ENCODE peak calls at places on chromosomes 12 and 14, in four cellular contexts. One of them, this sample, is unnamed.

GRCh38 chr14:75452900-75453816 is 25.3 kb downstream of the JDP2 start:
- DNase-seq in ureter: peak; percentile 72
- DNase-seq in SHP77: no peak
- DNase-seq in Karpas-422: no peak
- DNase-seq in this sample: no peak

GRCh38 chr12:72602616-72603015 is 330.4 kb downstream of the TRHDE start:
- DNase-seq in ureter: no peak
- DNase-seq in SHP77: no peak
- DNase-seq in Karpas-422: no peak
- DNase-seq in this sample: no peak

GRCh38 chr12:115337693-115338543 is 653.9 kb upstream of the TBX3 start:
- DNase-seq in ureter: peak; percentile 68
- DNase-seq in SHP77: peak; percentile 12
- DNase-seq in Karpas-422: no peak
- DNase-seq in this sample: no peak

GRCh38 chr14:104557086-104557485 is 22.5 kb upstream of the C14orf180 start:
- DNase-seq in ureter: no peak
- DNase-seq in SHP77: no peak
- DNase-seq in Karpas-422: no peak
- DNase-seq in this sample: no peak

GRCh38 chr12:29216797-29217583 is 67.9 kb downstream of the FAR2 start:
- DNase-seq in ureter: no peak
- DNase-seq in SHP77: no peak
- DNase-seq in Karpas-422: no peak
- DNase-seq in this sample: no peak

GRCh38 chr12:953776-954175 is 4.3 kb upstream of the RAD52 start:
- DNase-seq in ureter: no peak
- DNase-seq in SHP77: no peak
- DNase-seq in Karpas-422: no peak
- DNase-seq in this sample: peak; percentile 9

GRCh38 chr12:107732365-107732764 is 28.6 kb downstream of the PRDM4 start:
- DNase-seq in ureter: no peak
- DNase-seq in SHP77: no peak
- DNase-seq in Karpas-422: no peak
- DNase-seq in this sample: no peak

GRCh38 chr12:112879191-112879705 is 27.5 kb upstream of the OAS1 start:
- DNase-seq in ureter: no peak
- DNase-seq in SHP77: no peak
- DNase-seq in Karpas-422: no peak
- DNase-seq in this sample: no peak

GRCh38 chr12:55728185-55728931 is 451 bp downstream of the CD63 start:
- DNase-seq in ureter: peak; percentile 88
- DNase-seq in SHP77: no peak
- DNase-seq in Karpas-422: peak; percentile 62
- DNase-seq in this sample: no peak

GRCh38 chr12:70536650-70537049 is 100.6 kb downstream of the PTPRB start:
- DNase-seq in ureter: no peak
- DNase-seq in SHP77: no peak
- DNase-seq in Karpas-422: no peak
- DNase-seq in this sample: no peak

GRCh38 chr12:4829161-4829792 is 80.4 kb upstream of the KCNA1 start:
- DNase-seq in ureter: no peak
- DNase-seq in SHP77: no peak
- DNase-seq in Karpas-422: peak; percentile 92
- DNase-seq in this sample: no peak

GRCh38 chr12:67885370-67886169 is 103.7 kb upstream of the IFNG-AS1 start:
- DNase-seq in ureter: no peak
- DNase-seq in SHP77: no peak
- DNase-seq in Karpas-422: no peak
- DNase-seq in this sample: no peak

GRCh38 chr12:98893601-98894411 is 248.7 kb downstream of the APAF1 start:
- DNase-seq in ureter: no peak
- DNase-seq in SHP77: no peak
- DNase-seq in Karpas-422: peak; percentile 41
- DNase-seq in this sample: no peak

GRCh38 chr12:93911436-93911835 is 234.3 kb downstream of the CRADD start:
- DNase-seq in ureter: no peak
- DNase-seq in SHP77: no peak
- DNase-seq in Karpas-422: no peak
- DNase-seq in this sample: no peak

GRCh38 chr14:90054803-90055202 is 7.0 kb upstream of the KCNK13 start:
- DNase-seq in ureter: no peak
- DNase-seq in SHP77: no peak
- DNase-seq in Karpas-422: no peak
- DNase-seq in this sample: no peak

GRCh38 chr14:67207810-67208209 is 18.6 kb downstream of the GARIN2 start:
- DNase-seq in ureter: no peak
- DNase-seq in SHP77: no peak
- DNase-seq in Karpas-422: no peak
- DNase-seq in this sample: no peak

GRCh38 chr14:95645016-95645996 is 40.9 kb upstream of the TCL1B start:
- DNase-seq in ureter: no peak
- DNase-seq in SHP77: no peak
- DNase-seq in Karpas-422: peak; percentile 79
- DNase-seq in this sample: no peak

GRCh38 chr12:116861331-116861730 is 19.9 kb downstream of the HRK start:
- DNase-seq in ureter: no peak
- DNase-seq in SHP77: peak; percentile 84
- DNase-seq in Karpas-422: peak; percentile 95
- DNase-seq in this sample: no peak

GRCh38 chr14:97311411-97311810 is 514.2 kb downstream of the VRK1 start:
- DNase-seq in ureter: no peak
- DNase-seq in SHP77: no peak
- DNase-seq in Karpas-422: peak; percentile 57
- DNase-seq in this sample: no peak

GRCh38 chr14:51701956-51702355 is 50.2 kb downstream of the FRMD6 start:
- DNase-seq in ureter: no peak
- DNase-seq in SHP77: no peak
- DNase-seq in Karpas-422: no peak
- DNase-seq in this sample: no peak

GRCh38 chr12:113214938-113215400 is 6.3 kb upstream of the TPCN1 start:
- DNase-seq in ureter: peak; percentile 63
- DNase-seq in SHP77: no peak
- DNase-seq in Karpas-422: peak; percentile 43
- DNase-seq in this sample: no peak

GRCh38 chr14:68637106-68638021 is 155.5 kb downstream of the ZFP36L1 start:
- DNase-seq in ureter: no peak
- DNase-seq in SHP77: no peak
- DNase-seq in Karpas-422: no peak
- DNase-seq in this sample: no peak

GRCh38 chr14:73850940-73851339 is 691 bp upstream of the PTGR2 start:
- DNase-seq in ureter: no peak
- DNase-seq in SHP77: no peak
- DNase-seq in Karpas-422: peak; percentile 48
- DNase-seq in this sample: no peak

GRCh38 chr12:95506707-95507523 is 33.0 kb downstream of the METAP2 start:
- DNase-seq in ureter: no peak
- DNase-seq in SHP77: no peak
- DNase-seq in Karpas-422: no peak
- DNase-seq in this sample: no peak